ENCODE peak calls at places on chromosomes 6 and 20, in six cellular contexts. R is Kasumi-1; X is stimulated activated CD4-positive, alpha-beta T cell treated with anti-CD3 and anti-CD28 coated beads, Interleukin-1b, Interleukin-23, amount 100 ng/mL, for 1 hour; H is dermis microvascular lymphatic vessel endothelial cell; J is stimulated activated CD8-positive, alpha-beta memory T cell treated with anti-CD3 and anti-CD28 coated beads, Interleukin-15, amount 100 ng/mL, for 4 hours; E is uterus. O is an unnamed sample.

GRCh38 chr6:75449625-75450206 is 43.9 kb downstream of the FILIP1 start:
- DNase-seq in R (no peak), X (no peak), H (no peak), J (no peak), E (no peak), O (no peak)

GRCh38 chr6:63347599-63347998 is 27.8 kb upstream of the LGSN start:
- DNase-seq in R (no peak), X (no peak), H (no peak), J (no peak), E (no peak), O (no peak)

GRCh38 chr20:31573555-31574295 is 31.4 kb upstream of the ID1 start:
- DNase-seq in R (no peak), X (no peak), H (no peak), J (no peak), E (no peak), O (no peak)

GRCh38 chr6:105902401-105903031 is 183.6 kb upstream of the PRDM1 start:
- DNase-seq in R (no peak), X (no peak), H (no peak), J (no peak), E (no peak), O (no peak)

GRCh38 chr20:4998160-4998651 is 3.1 kb downstream of the SLC23A2 start:
- DNase-seq in R (peak; percentile 57), X (no peak), H (no peak), J (no peak), E (no peak), O (no peak)

GRCh38 chr6:110178626-110179405 is 654 bp downstream of the WASF1 start:
- DNase-seq in R (peak; percentile 82), X (no peak), H (peak; percentile 56), J (peak; percentile 53), E (peak; percentile 65), O (peak; percentile 30)

GRCh38 chr6:149852180-149852579 is 12.0 kb downstream of the LRP11 start:
- DNase-seq in R (no peak), X (no peak), H (no peak), J (no peak), E (no peak), O (no peak)

GRCh38 chr6:129059650-129060049 is 176.7 kb downstream of the LAMA2 start:
- DNase-seq in R (no peak), X (no peak), H (no peak), J (no peak), E (no peak), O (no peak)

GRCh38 chr6:2733324-2733723 is 17.4 kb downstream of the MYLK4 start:
- DNase-seq in R (peak; percentile 96), X (no peak), H (no peak), J (peak; percentile 6), E (peak; percentile 25), O (peak; percentile 42)

GRCh38 chr6:122628714-122629113 is 18.5 kb downstream of the PKIB start:
- DNase-seq in R (no peak), X (no peak), H (no peak), J (no peak), E (no peak), O (no peak)

GRCh38 chr6:30722280-30723112 is 2.3 kb downstream of the TUBB start:
- DNase-seq in R (peak; percentile 78), X (peak; percentile 69), H (peak; percentile 67), J (peak; percentile 63), E (peak; percentile 80), O (peak; percentile 85)

GRCh38 chr20:49769125-49769581 is 43.5 kb upstream of the SLC9A8 start:
- DNase-seq in R (no peak), X (no peak), H (peak; percentile 80), J (no peak), E (no peak), O (no peak)

GRCh38 chr6:15392182-15392581 is 146.3 kb downstream of the JARID2 start:
- DNase-seq in R (no peak), X (no peak), H (no peak), J (no peak), E (no peak), O (no peak)

GRCh38 chr20:42276718-42277117 is 658.5 kb upstream of the CHD6 start:
- DNase-seq in R (no peak), X (no peak), H (no peak), J (no peak), E (no peak), O (no peak)

GRCh38 chr6:116111552-116112528 is 11.2 kb downstream of the NT5DC1 start:
- DNase-seq in R (peak; percentile 68), X (no peak), H (no peak), J (no peak), E (no peak), O (no peak)

GRCh38 chr6:33740204-33740608 is 6.5 kb downstream of the IP6K3 start:
- DNase-seq in R (no peak), X (no peak), H (peak; percentile 18), J (no peak), E (no peak), O (peak; percentile 50)

GRCh38 chr20:40359127-40359892 is 329.7 kb downstream of the MAFB start:
- DNase-seq in R (no peak), X (no peak), H (no peak), J (no peak), E (no peak), O (no peak)

GRCh38 chr6:117270121-117270959 is 5.0 kb downstream of the VGLL2 start:
- DNase-seq in R (no peak), X (no peak), H (no peak), J (no peak), E (no peak), O (no peak)

O was measured in heart right ventricle.